ENCODE peak calls at places on chromosomes 4 and X, in eight cellular contexts. F, J, Q, Y, H, P, E and L are unnamed samples.

GRCh38 chrX:42362219-42362618 is 415.7 kb downstream of the PPP1R2C start:
- DNase-seq in J (no peak), H (no peak), Q (no peak), Y (no peak), F (no peak), E (no peak), P (no peak), L (no peak)

GRCh38 chrX:968391-968790 is 244.1 kb downstream of the CRLF2 start:
- DNase-seq in P (no peak), J (no peak), Y (no peak), E (no peak), F (no peak), H (no peak), Q (no peak), L (no peak)

GRCh38 chrX:131703646-131704045 is 159.8 kb downstream of the OR13H1 start:
- DNase-seq in Y (no peak), F (no peak), Q (no peak), H (no peak), J (no peak), E (no peak), P (no peak), L (no peak)

GRCh38 chrX:9604111-9604907 is 139.5 kb downstream of the TBL1X start:
- DNase-seq in F (peak; percentile 60), J (peak; percentile 52), H (no peak), Q (no peak), P (no peak), E (no peak), Y (no peak), L (peak; percentile 51)

GRCh38 chrX:30246769-30247489 is at the start of gene MAGEB1:
- DNase-seq in Y (no peak), J (no peak), F (no peak), P (no peak), H (no peak), Q (no peak), E (peak; percentile 66), L (no peak)

GRCh38 chrX:19866626-19867410 is 20.6 kb downstream of the SH3KBP1 start:
- DNase-seq in F (no peak), P (no peak), Y (no peak), J (no peak), H (no peak), Q (no peak), E (no peak), L (no peak)

GRCh38 chr4:156959298-156959702 is 12.3 kb downstream of the PDGFC start:
- DNase-seq in P (no peak), Y (no peak), E (no peak), J (no peak), F (no peak), Q (no peak), H (no peak), L (no peak)

GRCh38 chrX:152915541-152916241 is 17.8 kb downstream of the ZNF185 start:
- DNase-seq in J (peak; percentile 38), Q (no peak), F (no peak), H (no peak), E (peak; percentile 82), P (no peak), Y (peak; percentile 75), L (peak; percentile 6)

GRCh38 chr4:15883611-15884243 is 54.8 kb downstream of the FGFBP1 start:
- DNase-seq in Q (no peak), H (no peak), Y (no peak), P (no peak), E (no peak), F (no peak), J (no peak), L (no peak)

GRCh38 chr4:61820136-61820535 is 620.0 kb downstream of the ADGRL3 start:
- DNase-seq in H (no peak), P (no peak), Q (no peak), F (no peak), Y (no peak), J (no peak), E (no peak), L (no peak)

GRCh38 chr4:83486457-83487129 is 1.7 kb upstream of the ABRAXAS1 start:
- DNase-seq in Q (no peak), Y (no peak), E (no peak), H (no peak), F (no peak), P (no peak), J (no peak), L (no peak)

GRCh38 chr4:164906368-164906767 is 29.4 kb downstream of the APELA start:
- DNase-seq in F (no peak), Q (no peak), J (no peak), P (no peak), Y (no peak), H (no peak), E (no peak), L (no peak)

GRCh38 chr4:106868381-106869035 is 167.6 kb downstream of the DKK2 start:
- DNase-seq in J (peak; percentile 3), E (no peak), F (no peak), P (no peak), H (no peak), Y (no peak), Q (no peak), L (no peak)

GRCh38 chr4:13541720-13542576 is 2.4 kb downstream of the NKX3-2 start:
- DNase-seq in P (no peak), H (no peak), E (peak; percentile 94), J (no peak), Y (peak; percentile 55), F (no peak), Q (peak; percentile 31), L (no peak)

GRCh38 chr4:82139287-82139686 is 234.5 kb downstream of the HNRNPD start:
- DNase-seq in Q (no peak), Y (no peak), H (no peak), E (no peak), F (no peak), J (no peak), P (no peak), L (no peak)

GRCh38 chr4:152850377-152850776 is 70.6 kb downstream of the ARFIP1 start:
- DNase-seq in Q (no peak), F (no peak), J (peak; percentile 40), P (no peak), E (peak; percentile 83), Y (no peak), H (peak; percentile 2), L (peak; percentile 5)